ENCODE peak calls at places on chromosomes 2 and 18, in eight cellular contexts. X is lung, G is stomach, Z is uterus, V is sigmoid colon, K is fibroblast of lung, I is hepatocyte, J is lower lobe of right lung. S is an unnamed sample.

GRCh38 chr2:181106229-181106628 is 125.8 kb downstream of the UBE2E3 start:
- DNase-seq in X (no peak), G (no peak), Z (no peak), V (no peak), K (peak; percentile 25), I (no peak), J (no peak), S (no peak)

GRCh38 chr2:201887851-201888451 is 81.6 kb downstream of the CDK15 start:
- DNase-seq in X (no peak), G (no peak), Z (no peak), V (no peak), K (peak; percentile 6), I (no peak), J (no peak), S (no peak)

GRCh38 chr18:36297419-36298112 is at the start of gene FHOD3:
- DNase-seq in X (peak; percentile 39), G (peak; percentile 54), Z (peak; percentile 74), V (peak; percentile 76), K (peak; percentile 67), I (peak; percentile 67), J (peak; percentile 57), S (peak; percentile 84)

GRCh38 chr2:235206980-235207579 is 255.3 kb downstream of the SH3BP4 start:
- DNase-seq in X (no peak), G (no peak), Z (no peak), V (no peak), K (no peak), I (no peak), J (no peak), S (no peak)

GRCh38 chr2:67772216-67773180 is 290.3 kb downstream of the C1D start:
- DNase-seq in X (no peak), G (no peak), Z (peak; percentile 44), V (peak; percentile 64), K (no peak), I (no peak), J (no peak), S (no peak)

GRCh38 chr2:36919041-36919837 is 47.1 kb downstream of the STRN start:
- DNase-seq in X (no peak), G (no peak), Z (no peak), V (no peak), K (peak; percentile 27), I (peak; percentile 8), J (no peak), S (no peak)

GRCh38 chr2:188369365-188369764 is 77.7 kb downstream of the GULP1 start:
- DNase-seq in X (no peak), G (peak; percentile 31), Z (no peak), V (no peak), K (peak; percentile 50), I (peak; percentile 59), J (no peak), S (no peak)

GRCh38 chr2:25332571-25332970 is 9.2 kb downstream of the DNMT3A start:
- DNase-seq in X (no peak), G (no peak), Z (no peak), V (no peak), K (no peak), I (no peak), J (no peak), S (no peak)

GRCh38 chr2:220243571-220243970 is 616.1 kb downstream of the SLC4A3 start:
- DNase-seq in X (no peak), G (no peak), Z (no peak), V (no peak), K (peak; percentile 48), I (no peak), J (no peak), S (no peak)

GRCh38 chr2:17470855-17471641 is 47.2 kb downstream of the RAD51AP2 start:
- DNase-seq in X (no peak), G (no peak), Z (no peak), V (no peak), K (peak; percentile 86), I (no peak), J (no peak), S (no peak)

GRCh38 chr2:112712903-112713584 is 7.8 kb upstream of the NT5DC4 start:
- DNase-seq in X (no peak), G (no peak), Z (no peak), V (no peak), K (peak; percentile 78), I (no peak), J (no peak), S (no peak)

GRCh38 chr2:222823183-222823915 is 37.5 kb upstream of the ACSL3 start:
- DNase-seq in X (no peak), G (no peak), Z (no peak), V (no peak), K (no peak), I (no peak), J (no peak), S (no peak)

GRCh38 chr2:172560721-172561120 is 4.8 kb downstream of the PDK1 start:
- DNase-seq in X (no peak), G (no peak), Z (no peak), V (no peak), K (no peak), I (no peak), J (no peak), S (no peak)

GRCh38 chr18:68833756-68834155 is 35.9 kb downstream of the CCDC102B start:
- DNase-seq in X (no peak), G (no peak), Z (no peak), V (no peak), K (no peak), I (no peak), J (no peak), S (no peak)

GRCh38 chr18:55833543-55833942 is 245.6 kb upstream of the TCF4 start:
- DNase-seq in X (no peak), G (no peak), Z (no peak), V (no peak), K (peak; percentile 99), I (peak; percentile 60), J (no peak), S (no peak)

DNA sequence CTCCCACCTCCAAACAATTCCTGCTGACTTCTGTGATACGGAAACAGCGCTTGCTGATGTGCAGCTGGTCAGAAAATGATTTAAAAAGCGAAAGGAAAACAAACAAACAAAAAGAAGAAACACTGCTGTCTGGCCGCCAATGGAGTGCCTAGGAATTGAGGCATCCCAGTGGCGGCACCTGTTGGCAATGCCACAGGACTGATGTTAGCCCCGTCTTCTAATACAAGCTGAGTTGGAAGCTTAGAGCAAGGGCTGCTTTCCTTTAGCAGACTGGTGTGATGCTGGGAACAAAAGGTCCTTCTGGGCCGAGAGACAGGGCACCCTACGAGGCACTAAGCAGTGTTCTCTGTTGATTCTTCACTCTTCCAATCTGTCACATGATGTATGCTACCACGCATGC is 163.6 kb upstream of the REV1 start:
- DNase-seq in X (no peak), G (no peak), Z (no peak), V (no peak), K (no peak), I (no peak), J (no peak), S (no peak)
- TF ChIP-seq CTCF in X (no peak), G (no peak), Z (no peak), V (no peak), K (no peak), I (no peak), J (no peak), S (no peak)

GRCh38 chr2:240643093-240643810 is 18.0 kb downstream of the GPR35 start:
- DNase-seq in X (peak; percentile 22), G (peak; percentile 14), Z (peak; percentile 10), V (peak; percentile 54), K (no peak), I (no peak), J (no peak), S (peak; percentile 29)

GRCh38 chr2:240643811-240644150 is 18.5 kb downstream of the GPR35 start:
- DNase-seq in X (no peak), G (peak; percentile 21), Z (no peak), V (no peak), K (no peak), I (no peak), J (no peak), S (no peak)

GRCh38 chr2:240644859-240645301 is 19.6 kb downstream of the GPR35 start:
- DNase-seq in X (peak; percentile 19), G (peak; percentile 14), Z (no peak), V (no peak), K (no peak), I (no peak), J (no peak), S (no peak)

GRCh38 chr2:240645346-240646060 is 20.2 kb downstream of the GPR35 start:
- DNase-seq in X (peak; percentile 19), G (no peak), Z (no peak), V (peak; percentile 47), K (no peak), I (no peak), J (no peak), S (no peak)

DNA sequence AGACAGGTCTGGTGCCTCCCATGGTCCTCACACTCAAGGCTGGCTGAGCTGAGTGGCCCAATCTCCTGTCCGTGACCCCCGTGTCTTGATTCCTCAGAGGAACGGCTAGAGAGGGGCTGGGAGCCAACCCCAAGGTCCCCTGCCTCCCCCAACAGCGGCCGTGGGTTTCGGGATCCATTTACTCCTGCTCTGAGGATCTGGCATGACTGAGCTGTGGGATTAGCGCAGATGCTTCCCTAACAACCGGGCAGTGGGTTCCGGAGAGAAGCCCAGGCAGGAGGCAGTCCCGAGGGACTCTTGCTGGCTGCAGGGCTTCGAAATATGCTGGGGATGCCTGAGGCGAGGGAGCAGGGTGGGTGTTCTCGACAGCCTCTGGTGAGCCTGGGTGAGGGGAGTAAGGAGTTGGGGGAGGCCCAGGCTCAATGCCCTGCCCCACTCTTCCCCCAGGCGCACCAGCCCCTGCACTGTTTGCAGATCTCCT is 18.9 kb downstream of the GPR35 start:
- DNase-seq in X (peak; percentile 22), G (peak; percentile 11), Z (peak; percentile 10), V (peak; percentile 54), K (no peak), I (no peak), J (no peak), S (no peak)
- H3K27me3 ChIP-seq in X (no peaks in the 10 kb centered on the region), G (peaks cover 25% of the 10 kb centered on the region), Z (no peaks in the 10 kb centered on the region), V (no peaks in the 10 kb centered on the region), K (peaks cover 4% of the 10 kb centered on the region), I (peaks cover 12% of the 10 kb centered on the region), J (peaks cover 33% of the 10 kb centered on the region), S (no peaks in the 10 kb centered on the region)

DNA sequence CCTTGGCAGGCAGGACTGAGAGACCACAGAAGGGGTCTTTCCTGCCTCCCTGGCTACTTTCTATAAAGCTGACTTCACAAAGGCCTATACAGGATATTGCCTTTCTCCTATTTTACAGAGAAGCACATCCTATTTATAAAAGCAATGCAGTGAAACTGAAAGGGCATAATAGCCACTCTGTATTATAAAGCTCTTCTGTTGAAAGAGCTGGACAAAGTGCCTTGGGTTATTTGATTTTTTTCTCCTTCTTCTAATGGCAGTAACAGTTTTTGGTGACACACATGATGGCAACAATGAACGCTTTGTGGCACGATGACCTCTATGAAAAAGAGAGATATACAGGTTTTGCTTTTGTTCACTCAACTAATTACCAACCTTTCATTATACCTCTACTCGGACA is 281.0 kb downstream of the ZNF516 start:
- DNase-seq in X (no peak), G (no peak), Z (no peak), V (no peak), K (no peak), I (no peak), J (no peak), S (no peak)
- TF ChIP-seq CTCF in X (no peak), G (no peak), Z (no peak), V (no peak), K (no peak), I (no peak), J (no peak), S (no peak)

DNA sequence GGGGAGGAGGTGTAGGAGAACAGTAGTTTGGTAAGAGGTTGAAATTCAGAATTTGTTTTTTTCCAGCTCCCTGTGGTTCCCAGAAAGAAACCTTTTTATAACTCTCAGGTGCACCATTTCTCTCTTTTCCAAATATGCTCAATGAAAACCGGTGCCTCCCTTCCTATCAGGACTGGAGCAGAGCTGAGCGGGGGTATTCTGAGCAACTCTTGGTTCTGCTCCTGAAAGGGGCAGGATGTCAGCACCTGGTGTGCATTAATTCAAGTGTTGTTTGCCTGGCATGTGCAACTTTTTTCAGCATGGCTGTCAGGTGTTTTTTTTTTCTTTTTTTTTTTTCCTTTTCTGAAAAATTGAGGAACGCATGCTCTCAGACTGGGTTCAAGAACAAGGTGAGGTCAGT is 74.1 kb downstream of the MAPK4 start:
- DNase-seq in X (no peak), G (no peak), Z (no peak), V (peak; percentile 20), K (no peak), I (no peak), J (no peak), S (no peak)
- H3K27me3 ChIP-seq in X (no peaks in the 10 kb centered on the region), G (no peaks in the 10 kb centered on the region), Z (no peaks in the 10 kb centered on the region), V (no peaks in the 10 kb centered on the region), K (no peaks in the 10 kb centered on the region), I (no peaks in the 10 kb centered on the region), J (no peaks in the 10 kb centered on the region), S (no peaks in the 10 kb centered on the region)